ENCODE peak calls at places on chromosomes 13 and 19, in nine cellular contexts. H, V, J, G, P, Z, C, E and Y are unnamed samples.

GRCh38 chr13:43838909-43839308 is 40.6 kb downstream of the CCDC122 start:
- DNase-seq in E (no peak), C (no peak), V (no peak), H (no peak), G (no peak), Z (no peak), J (no peak), P (no peak), Y (no peak)

GRCh38 chr19:17687857-17688784 is at the start of gene UNC13A:
- DNase-seq in C (peak; percentile 33), P (peak; percentile 48), E (peak; percentile 58), G (no peak), J (no peak), V (no peak), Z (peak; percentile 79), H (peak; percentile 26), Y (no peak)

GRCh38 chr13:40786568-40786996 is 2.8 kb upstream of the SLC25A15 start:
- DNase-seq in G (no peak), V (no peak), H (no peak), C (no peak), E (no peak), J (no peak), P (no peak), Z (no peak), Y (no peak)

GRCh38 chr13:98265669-98266551 is 88.8 kb upstream of the RNF113B start:
- DNase-seq in E (no peak), J (no peak), Z (no peak), C (no peak), P (peak; percentile 68), V (no peak), H (peak; percentile 68), G (no peak), Y (no peak)

GRCh38 chr19:38656171-38656981 is 8.9 kb downstream of the ACTN4 start:
- DNase-seq in E (no peak), C (no peak), Z (no peak), G (no peak), V (no peak), J (peak; percentile 32), H (no peak), P (no peak), Y (peak; percentile 30)

GRCh38 chr13:50911051-50911690 is 1.6 kb downstream of the RNASEH2B start:
- DNase-seq in J (peak; percentile 19), P (no peak), G (no peak), Z (peak; percentile 15), V (no peak), C (no peak), H (no peak), E (no peak), Y (no peak)

GRCh38 chr19:49502866-49503581 is 6.8 kb downstream of the RPS11 start:
- DNase-seq in C (peak; percentile 21), J (peak; percentile 83), P (no peak), G (no peak), E (no peak), Z (no peak), V (no peak), H (no peak), Y (no peak)

GRCh38 chr13:26562538-26562890 is 5.0 kb downstream of the WASF3 start:
- DNase-seq in C (no peak), J (no peak), G (no peak), H (no peak), V (no peak), Z (no peak), E (no peak), P (no peak), Y (no peak)

GRCh38 chr13:38348890-38349289 is 761 bp upstream of the UFM1 start:
- DNase-seq in J (peak; percentile 30), P (peak; percentile 15), E (no peak), C (no peak), Z (peak; percentile 11), V (no peak), H (peak; percentile 27), G (no peak), Y (no peak)

GRCh38 chr13:20174656-20175405 is 14.0 kb upstream of the GJA3 start:
- DNase-seq in V (peak; percentile 89), P (peak; percentile 50), Z (no peak), C (no peak), G (peak; percentile 86), H (peak; percentile 70), E (peak; percentile 88), J (peak; percentile 99), Y (peak; percentile 20)

GRCh38 chr13:48233886-48234488 is 981 bp downstream of the ITM2B start:
- DNase-seq in V (no peak), C (no peak), G (no peak), E (no peak), Z (no peak), P (no peak), H (no peak), J (peak; percentile 29), Y (no peak)

GRCh38 chr19:41927810-41928192 is 448 bp downstream of the ERFL start:
- DNase-seq in V (no peak), J (no peak), E (no peak), P (no peak), Z (no peak), C (no peak), H (no peak), G (no peak), Y (no peak)

GRCh38 chr13:45136741-45137500 is 16.6 kb downstream of the GTF2F2 start:
- DNase-seq in V (no peak), G (no peak), P (no peak), E (no peak), H (no peak), J (no peak), Z (no peak), C (no peak), Y (no peak)

GRCh38 chr19:49125025-49125731 is 5.8 kb downstream of the PPFIA3 start:
- DNase-seq in E (no peak), P (no peak), G (no peak), H (peak; percentile 91), C (no peak), J (no peak), V (no peak), Z (no peak), Y (no peak)

GRCh38 chr19:3146677-3147100 is 10.9 kb downstream of the GNA15 start:
- DNase-seq in C (peak; percentile 53), V (no peak), P (no peak), Z (no peak), E (peak; percentile 60), H (peak; percentile 43), G (no peak), J (peak; percentile 20), Y (peak; percentile 63)

GRCh38 chr19:33171916-33172359 is 22.2 kb upstream of the LRP3 start:
- DNase-seq in V (no peak), J (peak; percentile 53), Z (no peak), P (no peak), H (no peak), G (no peak), E (peak; percentile 2), C (no peak), Y (no peak)

GRCh38 chr13:30796833-30797601 is 61.7 kb downstream of the ALOX5AP start:
- DNase-seq in P (no peak), V (no peak), C (no peak), G (no peak), E (no peak), J (peak; percentile 3), H (no peak), Z (no peak), Y (no peak)

GRCh38 chr13:30676672-30677071 is 58.7 kb upstream of the ALOX5AP start:
- DNase-seq in J (peak; percentile 54), Z (no peak), H (no peak), C (no peak), G (no peak), V (no peak), E (no peak), P (no peak), Y (no peak)

GRCh38 chr19:45542234-45542668 is 35.0 kb downstream of the VASP start:
- DNase-seq in G (no peak), P (no peak), E (no peak), H (no peak), V (no peak), J (peak; percentile 72), C (no peak), Z (no peak), Y (no peak)

GRCh38 chr19:46460981-46461380 is 10.4 kb downstream of the PNMA8A start:
- DNase-seq in V (peak; percentile 65), H (no peak), G (no peak), C (no peak), P (no peak), Z (no peak), E (no peak), J (no peak), Y (no peak)

DNA sequence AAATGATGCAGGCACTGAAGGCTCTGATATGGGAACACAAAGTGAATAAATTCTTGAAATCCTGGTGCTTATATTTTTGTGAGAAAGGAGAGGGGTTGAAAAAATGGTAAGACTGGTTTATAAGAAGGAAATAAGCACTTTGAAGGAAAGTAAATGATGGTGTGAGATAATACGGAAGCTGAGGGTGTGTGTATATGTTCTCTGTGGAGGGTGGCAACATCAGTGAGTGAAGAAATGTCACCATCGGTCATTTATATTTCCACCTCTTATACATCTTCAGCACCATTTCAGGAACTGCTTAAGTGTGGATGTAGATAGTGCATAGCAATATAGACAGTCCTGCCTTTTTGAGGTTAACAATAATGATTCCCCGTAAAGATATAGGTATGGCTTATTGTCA is 17.5 kb downstream of the ZNF136 start:
- DNase-seq in V (no peak), E (no peak), J (no peak), C (no peak), Z (no peak), G (no peak), H (no peak), P (no peak), Y (no peak)
- H3K9me3 ChIP-seq in V (peaks cover 6% of the 10 kb centered on the region), E (peaks cover 16% of the 10 kb centered on the region), J (peaks cover 47% of the 10 kb centered on the region), C (peaks cover 21% of the 10 kb centered on the region), Z (peaks cover 79% of the 10 kb centered on the region), G (peaks cover 48% of the 10 kb centered on the region), H (no peaks in the 10 kb centered on the region), P (no peaks in the 10 kb centered on the region), Y (peaks cover 30% of the 10 kb centered on the region)

GRCh38 chr19:57779220-57779845 is 9.9 kb downstream of the ZNF586 start:
- DNase-seq in G (no peak), J (no peak), E (no peak), P (no peak), H (no peak), C (no peak), Z (no peak), V (no peak), Y (no peak)
- H3K9me3 ChIP-seq in G (peaks cover 75% of the 10 kb centered on the region), J (peaks cover 19% of the 10 kb centered on the region), E (peaks cover 32% of the 10 kb centered on the region), P (no peaks in the 10 kb centered on the region), H (peaks cover 8% of the 10 kb centered on the region), C (peaks cover 67% of the 10 kb centered on the region), Z (peaks cover 59% of the 10 kb centered on the region), V (no peaks in the 10 kb centered on the region), Y (peaks cover 51% of the 10 kb centered on the region)

GRCh38 chr19:23378948-23379347 is 16.3 kb downstream of the ZNF91 start:
- DNase-seq in Z (no peak), C (no peak), G (no peak), J (no peak), H (no peak), V (no peak), P (no peak), E (no peak), Y (no peak)
- H3K9me3 ChIP-seq in Z (peaks cover 95% of the 10 kb centered on the region), C (peaks cover 22% of the 10 kb centered on the region), G (peaks cover 24% of the 10 kb centered on the region), J (peaks cover 51% of the 10 kb centered on the region), H (no peaks in the 10 kb centered on the region), V (peaks cover 13% of the 10 kb centered on the region), P (no peaks in the 10 kb centered on the region), E (peaks cover 7% of the 10 kb centered on the region), Y (peaks cover 19% of the 10 kb centered on the region)

DNA sequence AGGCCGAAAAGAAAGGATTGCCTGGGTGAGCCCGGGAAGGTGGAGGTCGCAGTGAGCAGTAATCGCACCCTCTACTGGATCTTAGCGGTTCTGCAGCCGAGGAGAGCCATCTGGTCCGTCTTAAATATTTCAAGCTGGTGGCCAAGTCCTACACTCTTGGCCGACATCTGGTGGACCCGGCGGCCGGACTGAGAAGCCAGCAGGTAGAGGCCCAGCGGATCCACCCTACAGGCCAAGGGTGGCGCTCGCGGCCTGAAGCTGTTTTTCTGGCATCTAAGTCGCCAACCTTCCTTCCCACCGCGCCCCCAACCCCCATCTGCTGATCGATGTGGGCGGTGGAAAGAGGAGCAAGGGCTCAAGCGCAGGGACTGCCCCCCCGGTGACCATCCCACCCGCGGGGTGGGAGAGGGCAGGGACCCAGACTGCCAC is 46.5 kb upstream of the ZNF730 start:
- DNase-seq in V (no peak), E (peak; percentile 66), Z (no peak), G (no peak), H (peak; percentile 27), P (peak; percentile 16), J (no peak), C (no peak), Y (no peak)
- H3K9me3 ChIP-seq in V (peaks cover 7% of the 10 kb centered on the region), E (no peaks in the 10 kb centered on the region), Z (peaks cover 29% of the 10 kb centered on the region), G (no peaks in the 10 kb centered on the region), H (no peaks in the 10 kb centered on the region), P (no peaks in the 10 kb centered on the region), J (peaks cover 11% of the 10 kb centered on the region), C (no peaks in the 10 kb centered on the region), Y (no peaks in the 10 kb centered on the region)